ENCODE peak calls at places on chromosomes 11 and 22, in nine cellular contexts. One of them, this sample, is unnamed.

GRCh38 chr11:14446701-14447169 is 52.9 kb downstream of the COPB1 start:
- DNase-seq in GM13977: peak
- DNase-seq in progenitor cell of endocrine pancreas: no peak
- DNase-seq in testis: no peak
- DNase-seq in LNCaP clone FGC: no peak
- DNase-seq in lower lobe of right lung: no peak
- DNase-seq in BE2C: no peak
- DNase-seq in uterus: no peak
- DNase-seq in neural crest cell: no peak
- DNase-seq in this sample: no peak

GRCh38 chr22:24146791-24147353 is 34.4 kb upstream of the SUSD2 start:
- DNase-seq in uterus: peak
- DNase-seq in lower lobe of right lung: no peak
- DNase-seq in LNCaP clone FGC: no peak
- DNase-seq in GM13977: no peak
- DNase-seq in neural crest cell: no peak
- DNase-seq in testis: peak
- DNase-seq in BE2C: peak
- DNase-seq in progenitor cell of endocrine pancreas: no peak
- DNase-seq in this sample: no peak

GRCh38 chr11:75349540-75350116 is 1.8 kb downstream of the ARRB1 start:
- DNase-seq in uterus: no peak
- DNase-seq in GM13977: no peak
- DNase-seq in BE2C: no peak
- DNase-seq in testis: no peak
- DNase-seq in neural crest cell: no peak
- DNase-seq in LNCaP clone FGC: no peak
- DNase-seq in lower lobe of right lung: peak
- DNase-seq in progenitor cell of endocrine pancreas: no peak
- DNase-seq in this sample: no peak

GRCh38 chr11:95606824-95607223 is 182.8 kb downstream of the FAM76B start:
- DNase-seq in GM13977: no peak
- DNase-seq in lower lobe of right lung: no peak
- DNase-seq in progenitor cell of endocrine pancreas: no peak
- DNase-seq in testis: no peak
- DNase-seq in BE2C: no peak
- DNase-seq in neural crest cell: no peak
- DNase-seq in LNCaP clone FGC: no peak
- DNase-seq in uterus: no peak
- DNase-seq in this sample: no peak

GRCh38 chr22:46854125-46854870 is 91.8 kb downstream of the TBC1D22A start:
- DNase-seq in lower lobe of right lung: peak
- DNase-seq in testis: peak
- DNase-seq in progenitor cell of endocrine pancreas: no peak
- DNase-seq in uterus: peak
- DNase-seq in BE2C: no peak
- DNase-seq in neural crest cell: no peak
- DNase-seq in GM13977: no peak
- DNase-seq in LNCaP clone FGC: no peak
- DNase-seq in this sample: no peak

GRCh38 chr11:122491486-122491885 is 164.0 kb upstream of the UBASH3B start:
- DNase-seq in testis: no peak
- DNase-seq in progenitor cell of endocrine pancreas: no peak
- DNase-seq in BE2C: no peak
- DNase-seq in neural crest cell: no peak
- DNase-seq in GM13977: no peak
- DNase-seq in lower lobe of right lung: no peak
- DNase-seq in LNCaP clone FGC: no peak
- DNase-seq in uterus: no peak
- DNase-seq in this sample: no peak

GRCh38 chr11:3046641-3047040 is 10.6 kb downstream of the CARS1 start:
- DNase-seq in neural crest cell: no peak
- DNase-seq in LNCaP clone FGC: no peak
- DNase-seq in GM13977: no peak
- DNase-seq in progenitor cell of endocrine pancreas: no peak
- DNase-seq in lower lobe of right lung: no peak
- DNase-seq in uterus: no peak
- DNase-seq in BE2C: no peak
- DNase-seq in testis: no peak
- DNase-seq in this sample: no peak

GRCh38 chr11:125517116-125517804 is 21.2 kb upstream of the FEZ1 start:
- DNase-seq in uterus: peak
- DNase-seq in BE2C: no peak
- DNase-seq in lower lobe of right lung: no peak
- DNase-seq in testis: peak
- DNase-seq in progenitor cell of endocrine pancreas: no peak
- DNase-seq in GM13977: no peak
- DNase-seq in neural crest cell: peak
- DNase-seq in LNCaP clone FGC: no peak
- DNase-seq in this sample: no peak

GRCh38 chr11:1887451-1888346 is 4.0 kb downstream of the PRR33 start:
- DNase-seq in LNCaP clone FGC: no peak
- DNase-seq in uterus: no peak
- DNase-seq in GM13977: peak
- DNase-seq in lower lobe of right lung: no peak
- DNase-seq in testis: no peak
- DNase-seq in progenitor cell of endocrine pancreas: no peak
- DNase-seq in neural crest cell: no peak
- DNase-seq in BE2C: no peak
- DNase-seq in this sample: no peak

GRCh38 chr11:77067776-77068460 is 1.1 kb downstream of the CAPN5 start:
- DNase-seq in uterus: no peak
- DNase-seq in testis: no peak
- DNase-seq in BE2C: no peak
- DNase-seq in LNCaP clone FGC: no peak
- DNase-seq in neural crest cell: no peak
- DNase-seq in GM13977: no peak
- DNase-seq in progenitor cell of endocrine pancreas: no peak
- DNase-seq in lower lobe of right lung: no peak
- DNase-seq in this sample: no peak

GRCh38 chr11:86916330-86916729 is 38.9 kb downstream of the FZD4 start:
- DNase-seq in uterus: no peak
- DNase-seq in progenitor cell of endocrine pancreas: no peak
- DNase-seq in neural crest cell: no peak
- DNase-seq in BE2C: no peak
- DNase-seq in LNCaP clone FGC: no peak
- DNase-seq in testis: no peak
- DNase-seq in lower lobe of right lung: no peak
- DNase-seq in GM13977: no peak
- DNase-seq in this sample: no peak

GRCh38 chr22:26893711-26894110 is 236.3 kb downstream of the MIAT start:
- DNase-seq in LNCaP clone FGC: no peak
- DNase-seq in GM13977: no peak
- DNase-seq in testis: no peak
- DNase-seq in progenitor cell of endocrine pancreas: no peak
- DNase-seq in neural crest cell: no peak
- DNase-seq in uterus: no peak
- DNase-seq in lower lobe of right lung: no peak
- DNase-seq in BE2C: no peak
- DNase-seq in this sample: no peak

GRCh38 chr11:67371549-67372231 is 1.7 kb downstream of the CLCF1 start:
- DNase-seq in GM13977: peak
- DNase-seq in uterus: peak
- DNase-seq in testis: no peak
- DNase-seq in LNCaP clone FGC: no peak
- DNase-seq in BE2C: no peak
- DNase-seq in progenitor cell of endocrine pancreas: no peak
- DNase-seq in neural crest cell: no peak
- DNase-seq in lower lobe of right lung: peak
- DNase-seq in this sample: peak

GRCh38 chr11:23425379-23425778 is 565.1 kb upstream of the CCDC179 start:
- DNase-seq in GM13977: no peak
- DNase-seq in uterus: no peak
- DNase-seq in BE2C: peak
- DNase-seq in lower lobe of right lung: no peak
- DNase-seq in testis: no peak
- DNase-seq in progenitor cell of endocrine pancreas: no peak
- DNase-seq in neural crest cell: no peak
- DNase-seq in LNCaP clone FGC: no peak
- DNase-seq in this sample: no peak

GRCh38 chr11:135027461-135027860 is 615.4 kb upstream of the B3GAT1 start:
- DNase-seq in GM13977: no peak
- DNase-seq in neural crest cell: peak
- DNase-seq in LNCaP clone FGC: peak
- DNase-seq in progenitor cell of endocrine pancreas: peak
- DNase-seq in uterus: no peak
- DNase-seq in lower lobe of right lung: no peak
- DNase-seq in testis: peak
- DNase-seq in BE2C: no peak
- DNase-seq in this sample: no peak

GRCh38 chr11:45321031-45321595 is 35.0 kb upstream of the SYT13 start:
- DNase-seq in testis: no peak
- DNase-seq in GM13977: no peak
- DNase-seq in LNCaP clone FGC: no peak
- DNase-seq in BE2C: no peak
- DNase-seq in uterus: no peak
- DNase-seq in neural crest cell: no peak
- DNase-seq in progenitor cell of endocrine pancreas: no peak
- DNase-seq in lower lobe of right lung: no peak
- DNase-seq in this sample: no peak

GRCh38 chr22:49432211-49432905 is 395.3 kb downstream of the BRD1 start:
- DNase-seq in BE2C: no peak
- DNase-seq in lower lobe of right lung: no peak
- DNase-seq in testis: no peak
- DNase-seq in progenitor cell of endocrine pancreas: no peak
- DNase-seq in neural crest cell: no peak
- DNase-seq in LNCaP clone FGC: no peak
- DNase-seq in uterus: no peak
- DNase-seq in GM13977: no peak
- DNase-seq in this sample: no peak

GRCh38 chr11:124069429-124070401 is 28.6 kb upstream of the OR10G7 start:
- DNase-seq in lower lobe of right lung: peak
- DNase-seq in neural crest cell: peak
- DNase-seq in progenitor cell of endocrine pancreas: peak
- DNase-seq in BE2C: peak
- DNase-seq in LNCaP clone FGC: no peak
- DNase-seq in testis: peak
- DNase-seq in uterus: no peak
- DNase-seq in GM13977: no peak
- DNase-seq in this sample: peak
- TF ChIP-seq CTCF in lower lobe of right lung: no peak
- TF ChIP-seq CTCF in neural crest cell: peak
- TF ChIP-seq CTCF in progenitor cell of endocrine pancreas: peak
- TF ChIP-seq CTCF in BE2C: peak
- TF ChIP-seq CTCF in LNCaP clone FGC: peak
- TF ChIP-seq CTCF in testis: no peak
- TF ChIP-seq CTCF in uterus: peak
- TF ChIP-seq CTCF in GM13977: peak
- TF ChIP-seq CTCF in this sample: no peak

GRCh38 chr11:100955318-100955717 is 174.3 kb downstream of the PGR start:
- DNase-seq in uterus: no peak
- DNase-seq in GM13977: no peak
- DNase-seq in neural crest cell: no peak
- DNase-seq in LNCaP clone FGC: no peak
- DNase-seq in lower lobe of right lung: no peak
- DNase-seq in testis: no peak
- DNase-seq in progenitor cell of endocrine pancreas: no peak
- DNase-seq in BE2C: no peak
- DNase-seq in this sample: no peak
- TF ChIP-seq CTCF in uterus: no peak
- TF ChIP-seq CTCF in GM13977: no peak
- TF ChIP-seq CTCF in neural crest cell: no peak
- TF ChIP-seq CTCF in LNCaP clone FGC: no peak
- TF ChIP-seq CTCF in lower lobe of right lung: no peak
- TF ChIP-seq CTCF in testis: no peak
- TF ChIP-seq CTCF in progenitor cell of endocrine pancreas: no peak
- TF ChIP-seq CTCF in BE2C: no peak
- TF ChIP-seq CTCF in this sample: no peak

GRCh38 chr11:10728154-10728553 is 22.9 kb upstream of the CTR9 start:
- DNase-seq in uterus: no peak
- DNase-seq in GM13977: no peak
- DNase-seq in neural crest cell: no peak
- DNase-seq in LNCaP clone FGC: no peak
- DNase-seq in progenitor cell of endocrine pancreas: no peak
- DNase-seq in testis: no peak
- DNase-seq in lower lobe of right lung: no peak
- DNase-seq in BE2C: no peak
- DNase-seq in this sample: no peak
- TF ChIP-seq CTCF in uterus: no peak
- TF ChIP-seq CTCF in GM13977: no peak
- TF ChIP-seq CTCF in neural crest cell: no peak
- TF ChIP-seq CTCF in LNCaP clone FGC: no peak
- TF ChIP-seq CTCF in progenitor cell of endocrine pancreas: peak
- TF ChIP-seq CTCF in testis: no peak
- TF ChIP-seq CTCF in lower lobe of right lung: no peak
- TF ChIP-seq CTCF in BE2C: no peak
- TF ChIP-seq CTCF in this sample: no peak

DNA sequence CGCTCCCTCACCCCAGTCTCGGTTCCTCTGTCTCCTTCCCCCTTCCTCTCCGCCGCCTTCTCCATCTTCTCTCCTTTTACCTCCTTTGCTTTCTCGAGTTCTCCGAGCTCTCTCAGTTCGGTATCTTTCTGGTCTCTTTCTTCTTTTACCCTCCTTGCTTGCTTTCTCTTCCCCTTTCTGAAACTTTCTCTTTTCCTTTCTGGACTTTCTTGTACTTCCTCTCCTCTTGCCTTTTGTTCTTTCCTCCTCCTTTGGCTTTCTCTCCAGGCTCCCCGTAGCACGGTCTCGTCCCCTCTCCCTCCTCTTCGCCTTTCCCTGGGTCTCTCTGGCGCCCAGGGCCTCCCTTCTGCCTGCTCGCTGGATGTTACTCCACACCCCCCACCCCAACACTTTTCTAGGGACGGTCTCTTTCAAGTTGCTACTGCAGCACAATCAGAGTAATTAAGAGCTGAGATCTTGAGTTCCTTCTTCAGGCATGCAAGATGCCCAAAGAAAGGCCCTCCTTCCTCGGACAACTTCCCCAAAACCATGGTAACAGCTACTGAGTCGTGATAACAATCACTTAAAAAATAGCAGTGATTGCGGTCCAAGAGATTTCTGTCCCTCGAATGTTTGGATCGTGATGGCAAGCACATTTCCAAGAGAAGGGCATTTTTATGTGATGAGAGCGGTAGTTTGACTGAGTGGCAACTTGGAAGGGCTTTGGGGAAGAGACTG is 487 bp upstream of the TENM4 start:
- DNase-seq in BE2C: no peak
- DNase-seq in progenitor cell of endocrine pancreas: no peak
- DNase-seq in GM13977: no peak
- DNase-seq in LNCaP clone FGC: no peak
- DNase-seq in neural crest cell: no peak
- DNase-seq in uterus: no peak
- DNase-seq in lower lobe of right lung: no peak
- DNase-seq in testis: no peak
- DNase-seq in this sample: no peak
- TF ChIP-seq CTCF in BE2C: no peak
- TF ChIP-seq CTCF in progenitor cell of endocrine pancreas: no peak
- TF ChIP-seq CTCF in GM13977: no peak
- TF ChIP-seq CTCF in LNCaP clone FGC: no peak
- TF ChIP-seq CTCF in neural crest cell: peak
- TF ChIP-seq CTCF in uterus: no peak
- TF ChIP-seq CTCF in lower lobe of right lung: no peak
- TF ChIP-seq CTCF in testis: no peak
- TF ChIP-seq CTCF in this sample: no peak

DNA sequence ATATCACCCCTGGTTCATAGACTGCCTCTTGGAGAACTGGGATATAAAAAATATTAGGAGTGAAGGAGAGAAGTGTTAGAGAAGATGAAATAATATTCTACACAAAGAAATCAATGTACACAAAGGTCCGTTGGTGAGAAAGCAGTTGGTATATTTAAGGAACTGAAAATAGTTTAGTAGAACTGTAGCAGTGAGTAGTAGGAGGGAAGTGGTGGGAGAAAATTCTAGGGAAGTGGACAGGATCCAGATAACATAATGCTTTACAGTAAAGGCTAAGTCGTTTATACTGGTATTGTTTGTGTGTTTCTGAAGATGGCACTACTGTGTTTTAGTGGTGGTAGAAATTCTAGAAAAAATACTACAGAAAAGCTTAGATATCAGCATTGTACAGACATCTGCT is 120.8 kb upstream of the CHORDC1 start:
- DNase-seq in progenitor cell of endocrine pancreas: no peak
- DNase-seq in GM13977: no peak
- DNase-seq in LNCaP clone FGC: no peak
- DNase-seq in BE2C: no peak
- DNase-seq in testis: no peak
- DNase-seq in uterus: no peak
- DNase-seq in lower lobe of right lung: no peak
- DNase-seq in neural crest cell: no peak
- DNase-seq in this sample: no peak
- TF ChIP-seq CTCF in progenitor cell of endocrine pancreas: no peak
- TF ChIP-seq CTCF in GM13977: no peak
- TF ChIP-seq CTCF in LNCaP clone FGC: no peak
- TF ChIP-seq CTCF in BE2C: no peak
- TF ChIP-seq CTCF in testis: no peak
- TF ChIP-seq CTCF in uterus: no peak
- TF ChIP-seq CTCF in lower lobe of right lung: no peak
- TF ChIP-seq CTCF in neural crest cell: no peak
- TF ChIP-seq CTCF in this sample: no peak